ENCODE peak calls at places on chromosomes 4 and X, in nine cellular contexts. D is progenitor cell of endocrine pancreas; L is globus pallidus; V is NCI-H1436; U is stimulated activated CD8-positive, alpha-beta memory T cell treated with anti-CD3 and anti-CD28 coated beads, Interleukin-7, amount 100 ng/mL, for 24 hours; X is stimulated activated effector memory CD8-positive, alpha-beta T cell treated with anti-CD3 and anti-CD28 coated beads, Interleukin-12 subunit alpha, Interleukin-12 subunit beta, amount 100 ng/mL, for 72 hours; Y is NAMALWA; R is activated CD4-positive, alpha-beta T cell treated with anti-CD3 and anti-CD28 coated beads, Interleukin-2, amount 10 ng/mL, durations not matched to agents 7 days and 5 days; M is Daoy. F is an unnamed sample.

GRCh38 chr4:26248647-26249046 is 72.2 kb upstream of the RBPJ start:
- DNase-seq in X (no peak), Y (no peak), U (no peak), L (no peak), M (no peak), D (no peak), R (no peak), V (peak; percentile 10), F (peak; percentile 29)

GRCh38 chrX:154750301-154751120 is at the start of gene GAB3:
- DNase-seq in R (peak; percentile 36), D (peak; percentile 14), Y (peak; percentile 66), M (peak; percentile 34), L (no peak), X (no peak), V (no peak), U (no peak), F (peak; percentile 11)

GRCh38 chrX:3141031-3141430 is 99.8 kb downstream of the ARSF start:
- DNase-seq in U (no peak), R (no peak), D (no peak), V (no peak), X (no peak), Y (no peak), M (no peak), L (no peak), F (no peak)

GRCh38 chrX:51798701-51799100 is 55.5 kb downstream of the GSPT2 start:
- DNase-seq in L (no peak), X (no peak), Y (peak; percentile 27), V (no peak), R (no peak), M (no peak), U (no peak), D (no peak), F (no peak)

GRCh38 chr4:86223472-86223871 is 136.4 kb downstream of the MAPK10 start:
- DNase-seq in R (no peak), D (no peak), U (no peak), L (peak; percentile 11), Y (peak; percentile 85), X (no peak), M (peak; percentile 0), V (no peak), F (no peak)

GRCh38 chrX:153641575-153642312 is 5.3 kb upstream of the DUSP9 start:
- DNase-seq in R (no peak), V (no peak), D (no peak), Y (no peak), L (no peak), U (no peak), M (no peak), X (no peak), F (no peak)

GRCh38 chr4:23163649-23164436 is 471.1 kb downstream of the GBA3 start:
- DNase-seq in U (no peak), Y (no peak), M (peak; percentile 54), V (no peak), D (no peak), L (no peak), R (no peak), X (no peak), F (no peak)

GRCh38 chrX:118420462-118420861 is 74.6 kb downstream of the WDR44 start:
- DNase-seq in V (no peak), R (peak; percentile 6), Y (peak; percentile 1), U (no peak), X (no peak), M (peak; percentile 4), D (no peak), L (peak; percentile 7), F (no peak)

GRCh38 chr4:147589586-147589985 is 27.6 kb upstream of the TMEM184C start:
- DNase-seq in X (no peak), U (no peak), D (no peak), V (no peak), Y (no peak), M (no peak), R (no peak), L (peak; percentile 42), F (no peak)

GRCh38 chr4:8073206-8073863 is 85.3 kb downstream of the ABLIM2 start:
- DNase-seq in V (no peak), Y (no peak), R (no peak), X (no peak), D (no peak), L (no peak), U (no peak), M (no peak), F (no peak)

GRCh38 chrX:148632444-148632843 is 132.0 kb downstream of the AFF2 start:
- DNase-seq in D (no peak), R (no peak), M (no peak), Y (no peak), U (no peak), V (no peak), X (no peak), L (no peak), F (no peak)

GRCh38 chr4:98626350-98626749 is 32.1 kb downstream of the TSPAN5 start:
- DNase-seq in D (no peak), U (no peak), R (no peak), V (no peak), X (no peak), Y (no peak), M (peak; percentile 89), L (no peak), F (no peak)

GRCh38 chr4:89290727-89291126 is 16.9 kb downstream of the GPRIN3 start:
- DNase-seq in L (no peak), R (no peak), V (no peak), D (no peak), M (no peak), X (no peak), U (no peak), Y (peak; percentile 13), F (no peak)

GRCh38 chrX:150310417-150310816 is 52.7 kb upstream of the MAMLD1 start:
- DNase-seq in R (no peak), X (no peak), U (no peak), Y (no peak), V (no peak), D (no peak), L (no peak), M (no peak), F (no peak)

GRCh38 chr4:5220028-5220427 is 168.7 kb downstream of the STK32B start:
- DNase-seq in Y (no peak), L (no peak), R (no peak), V (no peak), M (peak; percentile 52), D (peak; percentile 14), X (no peak), U (no peak), F (no peak)

GRCh38 chrX:48677456-48678030 is 6.1 kb upstream of the WAS start:
- DNase-seq in X (no peak), R (no peak), L (no peak), U (no peak), V (no peak), M (no peak), D (no peak), Y (no peak), F (no peak)

GRCh38 chr4:24988776-24989175 is 42.0 kb downstream of the LGI2 start:
- DNase-seq in R (no peak), L (peak; percentile 31), Y (no peak), X (no peak), M (no peak), U (no peak), V (no peak), D (no peak), F (peak; percentile 40)

GRCh38 chr4:148170408-148171385 is 271.5 kb downstream of the NR3C2 start:
- DNase-seq in L (no peak), U (no peak), V (no peak), D (no peak), X (no peak), Y (no peak), R (no peak), M (no peak), F (no peak)

GRCh38 chrX:17830211-17830610 is 30.9 kb downstream of the RAI2 start:
- DNase-seq in Y (no peak), R (no peak), U (no peak), L (no peak), V (no peak), D (no peak), M (no peak), X (no peak), F (no peak)

GRCh38 chrX:43899878-43900815 is 17.9 kb upstream of the MAOB start:
- DNase-seq in V (no peak), L (no peak), D (no peak), X (no peak), Y (no peak), U (no peak), M (no peak), R (no peak), F (no peak)

GRCh38 chr4:1356181-1356998 is 9.4 kb downstream of the UVSSA start:
- DNase-seq in X (no peak), L (peak; percentile 53), V (peak; percentile 37), R (peak; percentile 44), Y (peak; percentile 54), D (peak; percentile 58), M (peak; percentile 53), U (peak; percentile 30), F (peak; percentile 55)

GRCh38 chr4:184310171-184310567 is 92.5 kb upstream of the ENPP6 start:
- DNase-seq in Y (peak; percentile 42), X (no peak), D (no peak), L (no peak), V (no peak), U (no peak), M (no peak), R (peak; percentile 51), F (no peak)

GRCh38 chrX:12563121-12563520 is 228.1 kb upstream of the PRPS2 start:
- DNase-seq in V (no peak), Y (no peak), L (no peak), R (no peak), D (no peak), U (no peak), X (no peak), M (no peak), F (no peak)

GRCh38 chrX:48956728-48957414 is 536 bp downstream of the OTUD5 start:
- DNase-seq in D (no peak), X (peak; percentile 27), L (no peak), M (peak; percentile 9), U (no peak), Y (no peak), R (peak; percentile 32), V (no peak), F (no peak)

GRCh38 chr4:183517781-183518180 is 12.9 kb downstream of the ING2 start:
- DNase-seq in D (no peak), Y (no peak), U (no peak), M (no peak), R (no peak), X (no peak), V (no peak), L (no peak), F (no peak)

GRCh38 chr4:165131247-165131832 is 18.7 kb upstream of the TMEM192 start:
- DNase-seq in V (peak; percentile 62), M (peak; percentile 29), L (peak; percentile 71), U (peak; percentile 73), Y (peak; percentile 90), X (peak; percentile 80), D (peak; percentile 74), R (peak; percentile 83), F (peak; percentile 58)

GRCh38 chr4:73776363-73776762 is 36.0 kb downstream of the CXCL8 start:
- DNase-seq in D (no peak), M (peak; percentile 68), L (peak; percentile 9), Y (no peak), R (no peak), X (no peak), V (no peak), U (no peak), F (no peak)

GRCh38 chrX:53086464-53086863 is 4.3 kb downstream of the TSPYL2 start:
- DNase-seq in V (no peak), Y (no peak), M (no peak), D (no peak), L (no peak), X (no peak), U (no peak), R (no peak), F (no peak)

GRCh38 chr4:17688011-17688441 is 73.6 kb downstream of the MED28 start:
- DNase-seq in D (no peak), X (no peak), L (peak; percentile 81), R (no peak), Y (no peak), U (no peak), V (no peak), M (peak; percentile 60), F (peak; percentile 63)

GRCh38 chr4:17189322-17189721 is 290.9 kb upstream of the LDB2 start:
- DNase-seq in R (no peak), Y (no peak), U (no peak), M (no peak), L (no peak), D (no peak), V (no peak), X (no peak), F (no peak)

GRCh38 chr4:152729466-152729865 is 49.7 kb upstream of the TMEM154 start:
- DNase-seq in R (no peak), M (no peak), D (no peak), Y (no peak), V (no peak), X (no peak), U (no peak), L (no peak), F (no peak)